ENCODE peak calls at places on chromosomes 4 and X, in five cellular contexts. Y, B, H, G and N are unnamed samples.

GRCh38 chrX:68018248-68019203 is 414.8 kb downstream of the OPHN1 start:
- DNase-seq in Y (peak), B (peak), H (no peak), G (no peak), N (peak)

GRCh38 chrX:1202251-1202650 is 10.2 kb downstream of the CRLF2 start:
- DNase-seq in Y (no peak), B (no peak), H (no peak), G (peak), N (no peak)

GRCh38 chrX:78455901-78456300 is 128.5 kb upstream of the CYSLTR1 start:
- DNase-seq in Y (peak), B (no peak), H (no peak), G (no peak), N (peak)

GRCh38 chr4:113837397-113837796 is 75.9 kb upstream of the CAMK2D start:
- DNase-seq in Y (peak), B (no peak), H (no peak), G (no peak), N (no peak)

GRCh38 chr4:48649505-48649904 is 130.6 kb downstream of the FRYL start:
- DNase-seq in Y (no peak), B (no peak), H (no peak), G (no peak), N (no peak)

GRCh38 chrX:139388234-139388633 is 142.3 kb upstream of the F9 start:
- DNase-seq in Y (no peak), B (no peak), H (no peak), G (no peak), N (no peak)

GRCh38 chrX:23699636-23700194 is 32.4 kb downstream of the PRDX4 start:
- DNase-seq in Y (peak), B (no peak), H (no peak), G (no peak), N (no peak)

GRCh38 chr4:23368081-23368697 is 521.7 kb downstream of the PPARGC1A start:
- DNase-seq in Y (peak), B (no peak), H (peak), G (no peak), N (no peak)

GRCh38 chrX:24838624-24839023 is 144.9 kb downstream of the POLA1 start:
- DNase-seq in Y (peak), B (no peak), H (no peak), G (no peak), N (no peak)

GRCh38 chr4:7539659-7540058 is 104.9 kb upstream of the PSAPL1 start:
- DNase-seq in Y (peak), B (peak), H (no peak), G (no peak), N (peak)

GRCh38 chr4:113961322-113961698 is 18.1 kb downstream of the ARSJ start:
- DNase-seq in Y (no peak), B (no peak), H (no peak), G (no peak), N (no peak)

GRCh38 chrX:31353095-31353494 is 281.3 kb upstream of the FTHL17 start:
- DNase-seq in Y (no peak), B (no peak), H (no peak), G (no peak), N (peak)

GRCh38 chrX:56557376-56557929 is 6.0 kb upstream of the UBQLN2 start:
- DNase-seq in Y (no peak), B (no peak), H (no peak), G (no peak), N (no peak)

GRCh38 chrX:40418413-40419195 is 162.2 kb upstream of the ATP6AP2 start:
- DNase-seq in Y (no peak), B (no peak), H (no peak), G (no peak), N (no peak)

GRCh38 chr4:40214661-40215418 is 18.0 kb downstream of the RHOH start:
- DNase-seq in Y (no peak), B (no peak), H (no peak), G (no peak), N (no peak)

GRCh38 chrX:104041003-104041402 is 1.2 kb downstream of the H2BW2 start:
- DNase-seq in Y (no peak), B (no peak), H (no peak), G (no peak), N (no peak)

GRCh38 chr4:127214936-127215335 is 417.8 kb upstream of the INTU start:
- DNase-seq in Y (no peak), B (no peak), H (no peak), G (no peak), N (no peak)

GRCh38 chr4:127212269-127212580 is 420.5 kb upstream of the INTU start:
- DNase-seq in Y (no peak), B (no peak), H (no peak), G (no peak), N (no peak)

GRCh38 chr4:127212701-127213100 is 420.1 kb upstream of the INTU start:
- DNase-seq in Y (no peak), B (no peak), H (no peak), G (no peak), N (no peak)

GRCh38 chr4:127211377-127212268 is 421.1 kb upstream of the INTU start:
- DNase-seq in Y (no peak), B (no peak), H (no peak), G (no peak), N (no peak)

DNA sequence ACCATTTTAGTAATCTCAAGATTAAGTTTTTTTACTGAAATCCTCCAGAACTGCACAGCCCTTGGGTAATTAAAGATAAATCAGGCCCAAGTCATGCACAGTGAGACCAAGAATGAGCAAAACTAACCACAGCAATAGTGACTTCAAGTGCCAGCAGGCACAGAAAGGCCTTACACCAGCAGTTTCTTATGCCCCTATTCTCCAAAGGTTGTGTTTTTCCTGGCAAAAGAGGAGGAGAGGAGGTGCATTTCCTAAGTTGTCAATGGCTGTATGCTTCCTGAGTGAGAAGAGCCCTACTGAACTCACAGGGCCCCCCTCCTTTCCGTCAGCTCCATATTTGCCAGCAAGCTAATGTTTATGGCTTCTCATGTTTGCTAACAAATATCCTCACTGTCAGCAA is 418.8 kb upstream of the INTU start:
- DNase-seq in Y (no peak), B (no peak), H (peak), G (no peak), N (no peak)
- TF ChIP-seq POLR2A in Y (no peak), B (no peak), H (no peak), G (no peak), N (no peak)

GRCh38 chr4:140238353-140239041 is 84.5 kb upstream of the MAML3 start:
- DNase-seq in Y (peak), B (no peak), H (peak), G (peak), N (no peak)
- TF ChIP-seq POLR2A in Y (no peak), B (no peak), H (no peak), G (no peak), N (no peak)

GRCh38 chr4:26583865-26584652 is at the start of gene TBC1D19:
- DNase-seq in Y (peak), B (peak), H (peak), G (peak), N (peak)
- TF ChIP-seq POLR2A in Y (peak), B (peak), H (peak), G (no peak), N (peak)

GRCh38 chrX:47583240-47583861 is 1.1 kb downstream of the TIMP1 start:
- DNase-seq in Y (no peak), B (no peak), H (no peak), G (no peak), N (no peak)

GRCh38 chrX:47584714-47585113 is 2.5 kb downstream of the TIMP1 start:
- DNase-seq in Y (no peak), B (no peak), H (no peak), G (no peak), N (no peak)

GRCh38 chrX:47585273-47585672 is 3.0 kb downstream of the TIMP1 start:
- DNase-seq in Y (no peak), B (no peak), H (no peak), G (no peak), N (no peak)

GRCh38 chrX:47579537-47579936 is 2.7 kb upstream of the TIMP1 start:
- DNase-seq in Y (peak), B (no peak), H (no peak), G (no peak), N (no peak)

DNA sequence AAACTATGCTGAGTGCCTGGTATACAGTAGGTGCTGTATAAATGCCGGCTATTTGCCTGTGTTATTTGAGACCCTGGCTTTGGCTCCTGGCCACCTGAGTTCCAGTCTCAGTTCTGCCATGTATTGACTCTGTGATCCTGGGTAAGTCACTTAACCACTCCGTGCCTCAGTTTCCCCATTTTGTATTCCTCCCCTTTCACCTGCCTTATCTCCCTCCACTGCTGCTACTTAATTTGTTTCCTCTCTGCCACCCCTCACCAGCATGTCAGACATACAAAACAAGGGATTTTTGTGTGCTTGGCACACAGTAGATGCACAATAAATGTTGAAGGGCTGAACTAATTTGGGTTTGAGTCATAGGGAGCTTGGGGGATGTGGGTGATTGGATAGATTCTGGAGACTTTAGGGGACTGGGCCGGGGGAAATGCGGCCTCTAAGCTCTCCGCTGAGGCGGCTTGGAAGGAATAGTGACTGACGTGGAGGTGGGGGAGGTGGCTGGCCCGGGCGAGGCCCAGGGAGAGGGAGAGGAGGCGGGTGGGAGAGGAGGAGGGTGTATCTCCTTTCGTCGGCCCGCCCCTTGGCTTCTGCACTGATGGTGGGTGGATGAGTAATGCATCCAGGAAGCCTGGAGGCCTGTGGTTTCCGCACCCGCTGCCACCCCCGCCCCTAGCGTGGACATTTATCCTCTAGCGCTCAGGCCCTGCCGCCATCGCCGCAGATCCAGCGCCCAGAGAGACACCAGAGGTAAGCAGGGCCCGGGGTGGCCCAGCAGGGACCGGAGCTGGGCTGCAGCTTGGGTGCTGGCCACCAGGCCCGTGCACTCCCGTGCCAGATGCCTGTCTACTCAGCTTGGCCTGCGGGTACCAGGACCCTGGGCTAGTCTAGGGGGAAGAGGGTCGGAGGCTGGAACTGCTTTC is at the start of gene TIMP1:
- DNase-seq in Y (peak), B (peak), H (peak), G (peak), N (peak)
- TF ChIP-seq POLR2A in Y (peak), B (peak), H (peak), G (no peak), N (peak)

GRCh38 chr4:764405-765169 is 59.0 kb downstream of the PCGF3 start:
- DNase-seq in Y (no peak), B (no peak), H (peak), G (no peak), N (no peak)
- TF ChIP-seq POLR2A in Y (no peak), B (no peak), H (no peak), G (no peak), N (no peak)